ENCODE peak calls at places on chromosomes 3 and 15, in nine cellular contexts. One of them, this sample, is unnamed.

GRCh38 chr3:135056084-135056730 is 261.1 kb downstream of the EPHB1 start:
- DNase-seq in omental fat pad: no peak
- DNase-seq in astrocyte: no peak
- DNase-seq in GM23338: no peak
- DNase-seq in activated B cell treated with CpG ODN at 0.5 μM for 24 hours: no peak
- DNase-seq in lung: no peak
- DNase-seq in progenitor cell of endocrine pancreas: no peak
- DNase-seq in keratinocyte: no peak
- DNase-seq in Calu3: no peak
- DNase-seq in this sample: no peak

GRCh38 chr3:30354972-30355371 is 251.4 kb upstream of the TGFBR2 start:
- DNase-seq in astrocyte: no peak
- DNase-seq in Calu3: no peak
- DNase-seq in progenitor cell of endocrine pancreas: no peak
- DNase-seq in omental fat pad: no peak
- DNase-seq in GM23338: no peak
- DNase-seq in activated B cell treated with CpG ODN at 0.5 μM for 24 hours: no peak
- DNase-seq in lung: no peak
- DNase-seq in keratinocyte: no peak
- DNase-seq in this sample: no peak

GRCh38 chr3:2810723-2811122 is 299.5 kb downstream of the IL5RA start:
- DNase-seq in astrocyte: no peak
- DNase-seq in activated B cell treated with CpG ODN at 0.5 μM for 24 hours: no peak
- DNase-seq in GM23338: peak; percentile 45
- DNase-seq in lung: no peak
- DNase-seq in Calu3: no peak
- DNase-seq in progenitor cell of endocrine pancreas: no peak
- DNase-seq in omental fat pad: no peak
- DNase-seq in keratinocyte: no peak
- DNase-seq in this sample: no peak

GRCh38 chr15:66748320-66748779 is 46.3 kb downstream of the SMAD6 start:
- DNase-seq in astrocyte: peak; percentile 78
- DNase-seq in progenitor cell of endocrine pancreas: no peak
- DNase-seq in Calu3: no peak
- DNase-seq in GM23338: peak; percentile 67
- DNase-seq in omental fat pad: no peak
- DNase-seq in lung: no peak
- DNase-seq in activated B cell treated with CpG ODN at 0.5 μM for 24 hours: no peak
- DNase-seq in keratinocyte: no peak
- DNase-seq in this sample: no peak

GRCh38 chr3:188916934-188917391 is 254.8 kb upstream of the TPRG1 start:
- DNase-seq in lung: no peak
- DNase-seq in omental fat pad: no peak
- DNase-seq in keratinocyte: no peak
- DNase-seq in Calu3: no peak
- DNase-seq in activated B cell treated with CpG ODN at 0.5 μM for 24 hours: no peak
- DNase-seq in GM23338: no peak
- DNase-seq in astrocyte: no peak
- DNase-seq in progenitor cell of endocrine pancreas: no peak
- DNase-seq in this sample: no peak

GRCh38 chr3:11819146-11819545 is 27.5 kb downstream of the TAMM41 start:
- DNase-seq in progenitor cell of endocrine pancreas: no peak
- DNase-seq in keratinocyte: no peak
- DNase-seq in GM23338: no peak
- DNase-seq in astrocyte: no peak
- DNase-seq in lung: no peak
- DNase-seq in omental fat pad: no peak
- DNase-seq in Calu3: no peak
- DNase-seq in activated B cell treated with CpG ODN at 0.5 μM for 24 hours: no peak
- DNase-seq in this sample: no peak

GRCh38 chr3:197458179-197458707 is 97.5 kb downstream of the BDH1 start:
- DNase-seq in lung: no peak
- DNase-seq in GM23338: peak; percentile 62
- DNase-seq in omental fat pad: no peak
- DNase-seq in astrocyte: no peak
- DNase-seq in Calu3: peak; percentile 66
- DNase-seq in keratinocyte: no peak
- DNase-seq in progenitor cell of endocrine pancreas: no peak
- DNase-seq in activated B cell treated with CpG ODN at 0.5 μM for 24 hours: no peak
- DNase-seq in this sample: no peak

GRCh38 chr15:23416349-23417276 is 30.4 kb downstream of the GOLGA6L2 start:
- DNase-seq in progenitor cell of endocrine pancreas: no peak
- DNase-seq in activated B cell treated with CpG ODN at 0.5 μM for 24 hours: no peak
- DNase-seq in omental fat pad: no peak
- DNase-seq in keratinocyte: no peak
- DNase-seq in Calu3: no peak
- DNase-seq in GM23338: peak; percentile 75
- DNase-seq in astrocyte: no peak
- DNase-seq in lung: no peak
- DNase-seq in this sample: no peak

GRCh38 chr3:9690451-9691450 is 12.9 kb upstream of the CPNE9 start:
- DNase-seq in progenitor cell of endocrine pancreas: no peak
- DNase-seq in omental fat pad: no peak
- DNase-seq in keratinocyte: no peak
- DNase-seq in astrocyte: peak; percentile 11
- DNase-seq in activated B cell treated with CpG ODN at 0.5 μM for 24 hours: peak; percentile 60
- DNase-seq in Calu3: no peak
- DNase-seq in GM23338: no peak
- DNase-seq in lung: no peak
- DNase-seq in this sample: no peak

GRCh38 chr15:59399465-59400102 is 26.9 kb upstream of the MYO1E start:
- DNase-seq in keratinocyte: no peak
- DNase-seq in omental fat pad: no peak
- DNase-seq in activated B cell treated with CpG ODN at 0.5 μM for 24 hours: peak; percentile 46
- DNase-seq in progenitor cell of endocrine pancreas: no peak
- DNase-seq in lung: no peak
- DNase-seq in GM23338: no peak
- DNase-seq in Calu3: no peak
- DNase-seq in astrocyte: no peak
- DNase-seq in this sample: no peak

GRCh38 chr3:186359078-186359477 is 3.0 kb downstream of the DGKG start:
- DNase-seq in omental fat pad: no peak
- DNase-seq in activated B cell treated with CpG ODN at 0.5 μM for 24 hours: no peak
- DNase-seq in Calu3: no peak
- DNase-seq in keratinocyte: no peak
- DNase-seq in lung: no peak
- DNase-seq in progenitor cell of endocrine pancreas: no peak
- DNase-seq in astrocyte: no peak
- DNase-seq in GM23338: no peak
- DNase-seq in this sample: no peak

GRCh38 chr15:70488941-70489848 is 274.2 kb downstream of the UACA start:
- DNase-seq in GM23338: no peak
- DNase-seq in Calu3: no peak
- DNase-seq in keratinocyte: no peak
- DNase-seq in activated B cell treated with CpG ODN at 0.5 μM for 24 hours: no peak
- DNase-seq in omental fat pad: no peak
- DNase-seq in lung: no peak
- DNase-seq in astrocyte: no peak
- DNase-seq in progenitor cell of endocrine pancreas: no peak
- DNase-seq in this sample: no peak

GRCh38 chr3:152402698-152403456 is 134.1 kb downstream of the MBNL1 start:
- DNase-seq in lung: no peak
- DNase-seq in omental fat pad: no peak
- DNase-seq in progenitor cell of endocrine pancreas: no peak
- DNase-seq in keratinocyte: no peak
- DNase-seq in GM23338: no peak
- DNase-seq in activated B cell treated with CpG ODN at 0.5 μM for 24 hours: no peak
- DNase-seq in Calu3: no peak
- DNase-seq in astrocyte: peak; percentile 78
- DNase-seq in this sample: no peak

GRCh38 chr3:50370594-50370993 is 11.3 kb upstream of the TMEM115 start:
- DNase-seq in activated B cell treated with CpG ODN at 0.5 μM for 24 hours: no peak
- DNase-seq in Calu3: peak; percentile 27
- DNase-seq in omental fat pad: no peak
- DNase-seq in GM23338: peak; percentile 56
- DNase-seq in progenitor cell of endocrine pancreas: no peak
- DNase-seq in keratinocyte: no peak
- DNase-seq in astrocyte: no peak
- DNase-seq in lung: no peak
- DNase-seq in this sample: no peak
- TF ChIP-seq CTCF in activated B cell treated with CpG ODN at 0.5 μM for 24 hours: no peak
- TF ChIP-seq CTCF in Calu3: no peak
- TF ChIP-seq CTCF in omental fat pad: no peak
- TF ChIP-seq CTCF in GM23338: peak; percentile 44
- TF ChIP-seq CTCF in progenitor cell of endocrine pancreas: no peak
- TF ChIP-seq CTCF in keratinocyte: no peak
- TF ChIP-seq CTCF in astrocyte: peak; percentile 22
- TF ChIP-seq CTCF in lung: no peak
- TF ChIP-seq CTCF in this sample: no peak

DNA sequence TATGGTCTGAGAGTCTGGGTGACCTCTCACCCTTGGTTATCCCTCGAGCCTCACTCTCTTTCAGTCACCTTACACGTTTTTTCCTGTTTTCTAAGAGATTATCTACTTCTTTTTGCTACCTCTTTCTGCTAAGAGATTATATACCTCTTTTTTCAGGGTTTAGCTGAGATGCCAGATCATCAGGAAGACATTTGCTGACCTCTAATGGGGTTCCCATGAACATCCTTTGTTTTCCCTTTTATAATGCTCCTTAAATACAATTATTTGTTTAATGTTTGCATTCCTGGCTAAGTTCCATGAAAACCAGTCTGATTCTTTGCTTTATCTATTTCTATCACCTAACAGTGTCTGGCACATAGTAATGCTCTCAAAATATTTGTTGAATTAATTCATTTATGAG is 39.6 kb downstream of the LEKR1 start:
- DNase-seq in keratinocyte: no peak
- DNase-seq in lung: no peak
- DNase-seq in Calu3: no peak
- DNase-seq in progenitor cell of endocrine pancreas: no peak
- DNase-seq in omental fat pad: no peak
- DNase-seq in activated B cell treated with CpG ODN at 0.5 μM for 24 hours: no peak
- DNase-seq in astrocyte: no peak
- DNase-seq in GM23338: no peak
- DNase-seq in this sample: no peak
- TF ChIP-seq CTCF in keratinocyte: no peak
- TF ChIP-seq CTCF in lung: no peak
- TF ChIP-seq CTCF in Calu3: no peak
- TF ChIP-seq CTCF in progenitor cell of endocrine pancreas: no peak
- TF ChIP-seq CTCF in omental fat pad: no peak
- TF ChIP-seq CTCF in activated B cell treated with CpG ODN at 0.5 μM for 24 hours: no peak
- TF ChIP-seq CTCF in astrocyte: no peak
- TF ChIP-seq CTCF in GM23338: no peak
- TF ChIP-seq CTCF in this sample: no peak

GRCh38 chr3:129592362-129593150 is 13.9 kb downstream of the PLXND1 start:
- DNase-seq in activated B cell treated with CpG ODN at 0.5 μM for 24 hours: no peak
- DNase-seq in Calu3: no peak
- DNase-seq in progenitor cell of endocrine pancreas: no peak
- DNase-seq in keratinocyte: no peak
- DNase-seq in omental fat pad: no peak
- DNase-seq in astrocyte: no peak
- DNase-seq in lung: peak; percentile 51
- DNase-seq in GM23338: peak; percentile 68
- DNase-seq in this sample: peak; percentile 64

GRCh38 chr3:129594907-129595390 is 11.5 kb downstream of the PLXND1 start:
- DNase-seq in progenitor cell of endocrine pancreas: no peak
- DNase-seq in lung: no peak
- DNase-seq in keratinocyte: no peak
- DNase-seq in Calu3: no peak
- DNase-seq in omental fat pad: no peak
- DNase-seq in astrocyte: no peak
- DNase-seq in activated B cell treated with CpG ODN at 0.5 μM for 24 hours: no peak
- DNase-seq in GM23338: no peak
- DNase-seq in this sample: no peak

GRCh38 chr3:129593595-129594339 is 12.7 kb downstream of the PLXND1 start:
- DNase-seq in lung: peak; percentile 53
- DNase-seq in Calu3: no peak
- DNase-seq in activated B cell treated with CpG ODN at 0.5 μM for 24 hours: no peak
- DNase-seq in progenitor cell of endocrine pancreas: peak; percentile 22
- DNase-seq in keratinocyte: no peak
- DNase-seq in GM23338: peak; percentile 68
- DNase-seq in omental fat pad: no peak
- DNase-seq in astrocyte: no peak
- DNase-seq in this sample: no peak

GRCh38 chr3:129591932-129592331 is 14.5 kb downstream of the PLXND1 start:
- DNase-seq in astrocyte: no peak
- DNase-seq in Calu3: no peak
- DNase-seq in omental fat pad: no peak
- DNase-seq in GM23338: no peak
- DNase-seq in progenitor cell of endocrine pancreas: no peak
- DNase-seq in activated B cell treated with CpG ODN at 0.5 μM for 24 hours: no peak
- DNase-seq in lung: no peak
- DNase-seq in keratinocyte: no peak
- DNase-seq in this sample: no peak

GRCh38 chr3:129593230-129593594 is 13.3 kb downstream of the PLXND1 start:
- DNase-seq in lung: no peak
- DNase-seq in omental fat pad: no peak
- DNase-seq in Calu3: no peak
- DNase-seq in progenitor cell of endocrine pancreas: no peak
- DNase-seq in activated B cell treated with CpG ODN at 0.5 μM for 24 hours: no peak
- DNase-seq in keratinocyte: no peak
- DNase-seq in astrocyte: no peak
- DNase-seq in GM23338: no peak
- DNase-seq in this sample: no peak
- TF ChIP-seq CTCF in lung: no peak
- TF ChIP-seq CTCF in omental fat pad: no peak
- TF ChIP-seq CTCF in Calu3: no peak
- TF ChIP-seq CTCF in progenitor cell of endocrine pancreas: no peak
- TF ChIP-seq CTCF in activated B cell treated with CpG ODN at 0.5 μM for 24 hours: no peak
- TF ChIP-seq CTCF in keratinocyte: peak; percentile 11
- TF ChIP-seq CTCF in astrocyte: no peak
- TF ChIP-seq CTCF in GM23338: peak; percentile 30
- TF ChIP-seq CTCF in this sample: no peak

GRCh38 chr3:137343283-137343682 is 385.5 kb downstream of the IL20RB start:
- DNase-seq in lung: no peak
- DNase-seq in omental fat pad: no peak
- DNase-seq in progenitor cell of endocrine pancreas: no peak
- DNase-seq in activated B cell treated with CpG ODN at 0.5 μM for 24 hours: no peak
- DNase-seq in Calu3: no peak
- DNase-seq in keratinocyte: no peak
- DNase-seq in GM23338: no peak
- DNase-seq in astrocyte: no peak
- DNase-seq in this sample: no peak

GRCh38 chr3:137349949-137350348 is 392.2 kb downstream of the IL20RB start:
- DNase-seq in keratinocyte: no peak
- DNase-seq in omental fat pad: no peak
- DNase-seq in progenitor cell of endocrine pancreas: no peak
- DNase-seq in lung: no peak
- DNase-seq in Calu3: no peak
- DNase-seq in GM23338: no peak
- DNase-seq in astrocyte: no peak
- DNase-seq in activated B cell treated with CpG ODN at 0.5 μM for 24 hours: no peak
- DNase-seq in this sample: no peak

GRCh38 chr3:137347817-137348368 is 390.1 kb downstream of the IL20RB start:
- DNase-seq in lung: no peak
- DNase-seq in activated B cell treated with CpG ODN at 0.5 μM for 24 hours: no peak
- DNase-seq in GM23338: no peak
- DNase-seq in Calu3: no peak
- DNase-seq in keratinocyte: no peak
- DNase-seq in progenitor cell of endocrine pancreas: no peak
- DNase-seq in astrocyte: no peak
- DNase-seq in omental fat pad: no peak
- DNase-seq in this sample: no peak

DNA sequence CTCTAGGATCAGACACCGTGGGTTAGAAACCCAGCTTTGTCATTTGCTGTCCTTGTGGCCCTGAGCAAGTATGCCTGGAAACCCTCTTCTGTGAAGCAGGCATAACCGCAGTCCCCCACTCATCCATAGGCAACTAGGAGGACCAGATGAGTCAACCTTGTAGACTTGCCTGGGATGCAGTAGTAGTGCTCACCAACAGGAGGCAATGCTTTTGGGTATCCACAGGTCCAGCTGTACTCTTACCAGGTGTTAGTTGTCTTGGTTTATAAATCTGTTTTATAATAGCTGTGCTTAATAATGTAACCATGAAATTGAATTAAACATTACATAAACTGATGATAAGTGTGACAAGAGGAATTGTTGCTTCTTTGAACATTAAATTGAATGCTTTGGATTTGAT is 389.3 kb downstream of the IL20RB start:
- DNase-seq in Calu3: no peak
- DNase-seq in activated B cell treated with CpG ODN at 0.5 μM for 24 hours: no peak
- DNase-seq in GM23338: peak; percentile 47
- DNase-seq in omental fat pad: no peak
- DNase-seq in keratinocyte: no peak
- DNase-seq in progenitor cell of endocrine pancreas: no peak
- DNase-seq in astrocyte: no peak
- DNase-seq in lung: no peak
- DNase-seq in this sample: no peak
- TF ChIP-seq CTCF in Calu3: no peak
- TF ChIP-seq CTCF in activated B cell treated with CpG ODN at 0.5 μM for 24 hours: no peak
- TF ChIP-seq CTCF in GM23338: peak; percentile 62
- TF ChIP-seq CTCF in omental fat pad: no peak
- TF ChIP-seq CTCF in keratinocyte: no peak
- TF ChIP-seq CTCF in progenitor cell of endocrine pancreas: peak; percentile 55
- TF ChIP-seq CTCF in astrocyte: no peak
- TF ChIP-seq CTCF in lung: no peak
- TF ChIP-seq CTCF in this sample: no peak